ENCODE peak calls at places on chromosomes 13 and 19, in nine cellular contexts. E, A, V, G, D, I, R, T and B are unnamed samples.

GRCh38 chr13:24361852-24362366 is 52.5 kb downstream of the C1QTNF9 start:
- DNase-seq in D (no peak), R (no peak), T (no peak), G (no peak), E (no peak), A (no peak), I (no peak), V (no peak), B (no peak)

GRCh38 chr19:16019691-16020448 is 56.4 kb upstream of the TPM4 start:
- DNase-seq in V (no peak), G (no peak), A (no peak), R (no peak), D (no peak), I (peak; percentile 78), E (no peak), T (no peak), B (no peak)

GRCh38 chr19:6066661-6067646 is 43.3 kb downstream of the RFX2 start:
- DNase-seq in D (peak; percentile 96), I (peak; percentile 96), A (peak; percentile 96), V (peak; percentile 85), R (no peak), G (peak; percentile 91), E (peak; percentile 39), T (peak; percentile 94), B (no peak)

GRCh38 chr19:39212377-39212742 is 8.3 kb upstream of the SYCN start:
- DNase-seq in E (no peak), R (no peak), G (peak; percentile 14), V (no peak), T (no peak), D (no peak), A (no peak), I (no peak), B (no peak)

GRCh38 chr19:33395561-33396550 is 22.3 kb downstream of the CEBPG start:
- DNase-seq in I (no peak), T (peak; percentile 75), A (no peak), V (peak; percentile 71), R (no peak), G (no peak), D (no peak), E (no peak), B (no peak)

GRCh38 chr19:12937243-12938053 is 961 bp upstream of the CALR start:
- DNase-seq in A (no peak), I (no peak), R (no peak), D (no peak), E (peak; percentile 51), T (no peak), V (peak; percentile 72), G (no peak), B (no peak)

GRCh38 chr19:14544977-14545715 is 15.8 kb downstream of the TECR start:
- DNase-seq in A (no peak), T (no peak), G (peak; percentile 46), R (peak; percentile 7), V (peak; percentile 92), E (peak; percentile 95), I (no peak), D (no peak), B (no peak)

GRCh38 chr19:44517146-44517545 is 12.3 kb downstream of the CEACAM20 start:
- DNase-seq in I (no peak), T (no peak), E (no peak), R (no peak), V (no peak), G (no peak), D (no peak), A (no peak), B (no peak)

GRCh38 chr13:24076124-24076523 is 84.4 kb upstream of the SPATA13 start:
- DNase-seq in D (no peak), R (no peak), G (no peak), V (no peak), I (no peak), A (peak; percentile 16), T (no peak), E (no peak), B (no peak)

GRCh38 chr19:54660967-54661366 is 1.8 kb upstream of the LILRB4 start:
- DNase-seq in T (no peak), V (no peak), A (no peak), E (no peak), G (no peak), D (no peak), I (no peak), R (peak; percentile 65), B (no peak)

GRCh38 chr19:38042132-38042531 is 135.1 kb downstream of the SIPA1L3 start:
- DNase-seq in A (no peak), T (no peak), I (no peak), G (no peak), D (no peak), R (no peak), E (no peak), V (no peak), B (no peak)

GRCh38 chr19:38045554-38046253 is 138.7 kb downstream of the SIPA1L3 start:
- DNase-seq in R (no peak), V (no peak), T (no peak), G (no peak), E (no peak), A (no peak), I (no peak), D (no peak), B (no peak)

GRCh38 chr19:38043649-38044144 is 136.7 kb downstream of the SIPA1L3 start:
- DNase-seq in R (no peak), A (no peak), V (no peak), T (no peak), G (no peak), D (no peak), I (no peak), E (no peak), B (no peak)

GRCh38 chr19:38046254-38047047 is 139.4 kb downstream of the SIPA1L3 start:
- DNase-seq in D (no peak), A (no peak), V (no peak), I (no peak), R (peak; percentile 82), E (no peak), G (no peak), T (no peak), B (no peak)

GRCh38 chr19:38044267-38045111 is 137.5 kb downstream of the SIPA1L3 start:
- DNase-seq in G (peak; percentile 57), A (no peak), V (no peak), I (no peak), T (no peak), E (no peak), D (no peak), R (no peak), B (no peak)
- TF ChIP-seq CTCF in G (peak; percentile 34), A (peak; percentile 6), V (no peak), I (no peak), T (no peak), E (no peak), D (no peak), R (peak; percentile 29), B (peak; percentile 38)

GRCh38 chr19:17420267-17420924 is 549 bp downstream of the MVB12A start:
- DNase-seq in R (peak; percentile 51), G (peak; percentile 13), V (peak; percentile 42), D (no peak), T (peak; percentile 53), E (no peak), A (no peak), I (peak; percentile 85), B (no peak)

GRCh38 chr19:17429661-17430101 is 9.8 kb downstream of the MVB12A start:
- DNase-seq in G (no peak), D (no peak), E (no peak), I (no peak), R (no peak), A (no peak), V (peak; percentile 61), T (peak; percentile 77), B (no peak)

GRCh38 chr19:17421942-17422341 is 2.1 kb downstream of the MVB12A start:
- DNase-seq in G (no peak), V (no peak), I (no peak), T (no peak), D (no peak), E (no peak), A (no peak), R (no peak), B (no peak)

GRCh38 chr19:17423429-17424208 is 3.8 kb downstream of the MVB12A start:
- DNase-seq in G (no peak), A (no peak), V (no peak), R (no peak), I (no peak), D (no peak), E (no peak), T (no peak), B (no peak)

GRCh38 chr19:17424743-17425365 is 5.0 kb downstream of the MVB12A start:
- DNase-seq in V (peak; percentile 34), E (no peak), T (no peak), G (peak; percentile 62), R (peak; percentile 66), D (no peak), A (no peak), I (no peak), B (no peak)
- TF ChIP-seq CTCF in V (no peak), E (no peak), T (peak; percentile 37), G (peak; percentile 76), R (peak; percentile 72), D (no peak), A (peak; percentile 77), I (no peak), B (peak; percentile 67)

DNA sequence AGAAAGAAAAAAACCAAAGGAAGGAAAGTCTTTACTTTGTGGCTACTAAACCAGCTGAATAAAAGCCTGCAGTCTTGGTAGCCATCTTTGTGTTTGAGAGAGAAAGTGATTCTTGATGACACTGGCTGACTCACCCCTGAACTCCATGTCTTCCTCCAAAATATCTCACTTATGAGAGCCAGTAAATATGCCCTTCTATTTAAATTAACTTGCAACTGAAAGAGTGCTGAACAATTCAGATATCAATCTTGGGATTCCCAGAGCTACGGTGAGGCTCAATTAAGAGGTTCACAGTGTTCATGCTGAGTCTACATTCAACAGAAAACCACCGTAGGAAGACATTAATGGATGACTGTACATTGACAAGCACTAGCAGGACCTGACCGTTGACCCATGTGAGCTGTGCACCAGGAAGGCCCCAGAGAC is 57.9 kb downstream of the KCTD12 start:
- DNase-seq in R (peak; percentile 28), G (no peak), A (no peak), I (no peak), T (no peak), E (no peak), V (no peak), D (no peak), B (no peak)
- TF ChIP-seq CTCF in R (no peak), G (no peak), A (no peak), I (no peak), T (no peak), E (no peak), V (no peak), D (no peak), B (no peak)

GRCh38 chr13:97131447-97131846 is 90.7 kb upstream of the MBNL2 start:
- DNase-seq in T (no peak), I (no peak), A (no peak), E (no peak), G (no peak), D (no peak), V (no peak), R (no peak), B (no peak)

GRCh38 chr13:97133955-97134354 is 88.2 kb upstream of the MBNL2 start:
- DNase-seq in D (no peak), A (no peak), R (no peak), T (no peak), G (no peak), V (no peak), I (no peak), E (no peak), B (no peak)

GRCh38 chr13:97127842-97128241 is 94.3 kb upstream of the MBNL2 start:
- DNase-seq in D (no peak), A (no peak), T (no peak), G (no peak), R (no peak), V (no peak), E (no peak), I (no peak), B (no peak)

GRCh38 chr13:97133554-97133953 is 88.6 kb upstream of the MBNL2 start:
- DNase-seq in T (no peak), G (no peak), I (no peak), R (no peak), A (no peak), V (no peak), D (no peak), E (no peak), B (no peak)

GRCh38 chr13:97130201-97130600 is 91.9 kb upstream of the MBNL2 start:
- DNase-seq in T (no peak), A (no peak), G (no peak), I (no peak), E (no peak), V (no peak), R (no peak), D (no peak), B (no peak)
- TF ChIP-seq CTCF in T (no peak), A (no peak), G (no peak), I (no peak), E (no peak), V (no peak), R (no peak), D (no peak), B (no peak)